ENCODE peak calls at places on chromosomes 6 and 20, in seven cellular contexts. G, N, U, R, X, L and P are unnamed samples.
A peak's percentile ranks its signal among the peaks of the same experiment; 100 is the strongest.

GRCh38 chr20:24669701-24670100 is 200.3 kb downstream of the SYNDIG1 start:
- DNase-seq in L (no peak), N (no peak), U (no peak), X (no peak), G (no peak), R (no peak), P (no peak)

GRCh38 chr20:19817017-19817416 is 59.0 kb downstream of the RIN2 start:
- DNase-seq in X (no peak), R (no peak), L (no peak), N (no peak), G (no peak), U (no peak), P (no peak)

GRCh38 chr6:90694802-90695201 is 107.9 kb upstream of the MAP3K7 start:
- DNase-seq in L (no peak), U (no peak), G (no peak), R (no peak), N (no peak), X (no peak), P (no peak)

GRCh38 chr6:145043926-145044500 is 691.3 kb downstream of the EPM2A start:
- DNase-seq in N (no peak), U (no peak), R (no peak), X (no peak), L (no peak), G (no peak), P (no peak)

GRCh38 chr6:14472964-14473363 is 355.4 kb downstream of the CD83 start:
- DNase-seq in L (no peak), G (no peak), U (no peak), R (no peak), X (no peak), N (no peak), P (no peak)

GRCh38 chr6:161215193-161215592 is 58.7 kb downstream of the AGPAT4 start:
- DNase-seq in U (no peak), G (no peak), R (no peak), N (no peak), X (no peak), L (no peak), P (no peak)

GRCh38 chr20:4720977-4721349 is 746 bp upstream of the PRND start:
- DNase-seq in R (no peak), N (no peak), X (no peak), G (no peak), U (no peak), L (no peak), P (no peak)

GRCh38 chr20:31833931-31834521 is 11.4 kb downstream of the FOXS1 start:
- DNase-seq in L (no peak), R (no peak), X (no peak), U (no peak), N (no peak), G (no peak), P (no peak)

GRCh38 chr6:129490551-129491245 is 219.3 kb downstream of the ARHGAP18 start:
- DNase-seq in R (no peak), U (no peak), L (no peak), G (peak; percentile 96), X (peak; percentile 34), N (peak; percentile 50), P (peak; percentile 83)

GRCh38 chr20:37305079-37305478 is 15.6 kb downstream of the MANBAL start:
- DNase-seq in R (no peak), G (no peak), X (no peak), N (no peak), U (no peak), L (no peak), P (no peak)

GRCh38 chr20:63090682-63091571 is 84.2 kb upstream of the BHLHE23 start:
- DNase-seq in L (no peak), G (no peak), R (no peak), X (no peak), U (no peak), N (peak; percentile 23), P (peak; percentile 44)

GRCh38 chr20:5786930-5787826 is 37.0 kb downstream of the SHLD1 start:
- DNase-seq in L (no peak), N (no peak), G (peak; percentile 33), U (no peak), R (no peak), X (peak; percentile 26), P (no peak)

GRCh38 chr6:156718647-156719394 is 58.4 kb upstream of the ARID1B start:
- DNase-seq in L (no peak), R (no peak), N (peak; percentile 89), X (peak; percentile 38), U (no peak), G (no peak), P (no peak)

GRCh38 chr20:52524865-52525264 is 333.3 kb upstream of the ZFP64 start:
- DNase-seq in L (no peak), X (no peak), R (no peak), U (no peak), N (no peak), G (no peak), P (no peak)

GRCh38 chr6:3013486-3013885 is 13.8 kb downstream of the NQO2 start:
- DNase-seq in X (no peak), N (peak; percentile 71), U (no peak), R (no peak), G (no peak), L (no peak), P (peak; percentile 93)